ENCODE peak calls at places on chromosomes 5 and 9, in seven cellular contexts. Y is effector memory CD4-positive, alpha-beta T cell; U is small intestine; N is mucosa of descending colon; M is fibroblast of pulmonary artery; D is fibroblast of mammary gland; R is cardiac fibroblast. F is an unnamed sample.

GRCh38 chr5:2282034-2282690 is 399.4 kb upstream of the IRX4 start:
- DNase-seq in Y (no peak), N (no peak), M (no peak), U (no peak), D (no peak), R (no peak), F (no peak)

GRCh38 chr9:78595200-78595945 is 298.4 kb downstream of the PSAT1 start:
- DNase-seq in M (no peak), Y (no peak), R (no peak), N (no peak), D (no peak), U (no peak), F (no peak)

GRCh38 chr5:5303242-5303641 is 119.2 kb upstream of the ICE1 start:
- DNase-seq in R (no peak), M (no peak), Y (no peak), N (no peak), D (no peak), U (no peak), F (no peak)

GRCh38 chr9:83106272-83106671 is 43.3 kb upstream of the RASEF start:
- DNase-seq in N (no peak), Y (no peak), M (no peak), D (no peak), R (no peak), U (no peak), F (no peak)

GRCh38 chr5:80254767-80255424 is 952 bp downstream of the SERINC5 start:
- DNase-seq in M (peak; percentile 24), R (peak; percentile 25), Y (no peak), N (peak; percentile 46), D (peak; percentile 31), U (peak; percentile 45), F (no peak)

GRCh38 chr9:112831281-112831851 is 59.3 kb downstream of the SLC46A2 start:
- DNase-seq in R (peak; percentile 66), N (peak; percentile 81), M (peak; percentile 35), U (peak; percentile 27), Y (no peak), D (no peak), F (peak; percentile 90)

GRCh38 chr9:14277202-14277601 is 36.7 kb downstream of the NFIB start:
- DNase-seq in U (no peak), Y (no peak), R (peak; percentile 88), N (no peak), D (peak; percentile 82), M (peak; percentile 88), F (no peak)

GRCh38 chr9:3887121-3887797 is 361.5 kb upstream of the RFX3 start:
- DNase-seq in U (no peak), N (no peak), M (no peak), R (no peak), D (no peak), Y (no peak), F (no peak)

GRCh38 chr5:108727154-108727638 is 20.5 kb upstream of the FER start:
- DNase-seq in D (peak; percentile 48), R (peak; percentile 36), N (peak; percentile 67), Y (no peak), U (peak; percentile 55), M (peak; percentile 25), F (no peak)

GRCh38 chr5:17012289-17012688 is 76.2 kb upstream of the MYO10 start:
- DNase-seq in U (no peak), Y (no peak), N (no peak), R (no peak), D (peak; percentile 75), M (peak; percentile 42), F (peak; percentile 14)

GRCh38 chr5:96031811-96032261 is 70.2 kb upstream of the ELL2 start:
- DNase-seq in R (no peak), M (peak; percentile 34), D (peak; percentile 85), N (no peak), Y (no peak), U (no peak), F (no peak)

GRCh38 chr5:96035796-96036195 is 74.1 kb upstream of the ELL2 start:
- DNase-seq in U (no peak), Y (no peak), N (no peak), D (no peak), R (no peak), M (no peak), F (no peak)

GRCh38 chr5:96033116-96033515 is 71.5 kb upstream of the ELL2 start:
- DNase-seq in U (no peak), M (no peak), R (no peak), N (no peak), D (no peak), Y (no peak), F (no peak)

GRCh38 chr5:96036301-96036700 is 74.7 kb upstream of the ELL2 start:
- DNase-seq in N (no peak), Y (no peak), D (no peak), M (no peak), U (no peak), R (no peak), F (peak; percentile 56)

GRCh38 chr5:96037128-96037527 is 75.5 kb upstream of the ELL2 start:
- DNase-seq in M (peak; percentile 66), N (no peak), Y (no peak), R (peak; percentile 67), U (no peak), D (peak; percentile 68), F (peak; percentile 19)
- H3K4me3 ChIP-seq in M (no peak overlapping the region), N (no peak overlapping the region), Y (no peak overlapping the region), R (no peak overlapping the region), U (no peak overlapping the region), D (no peak overlapping the region), F (no peak overlapping the region)

GRCh38 chr9:134455537-134455936 is 129.3 kb downstream of the RXRA start:
- DNase-seq in Y (no peak), D (no peak), M (no peak), N (no peak), R (no peak), U (no peak), F (no peak)
- H3K4me3 ChIP-seq in Y (peak overlapping the region; percentile 55), D (no peak overlapping the region), M (no peak overlapping the region), N (no peak overlapping the region), R (no peak overlapping the region), U (no peak overlapping the region), F (no peak overlapping the region)

GRCh38 chr9:129138144-129138462 is 26.9 kb downstream of the PTPA start:
- DNase-seq in M (no peak), R (no peak), Y (no peak), D (no peak), U (no peak), N (no peak), F (no peak)

GRCh38 chr9:129138476-129139232 is 27.4 kb downstream of the PTPA start:
- DNase-seq in M (peak; percentile 60), R (peak; percentile 89), N (no peak), U (no peak), D (peak; percentile 78), Y (no peak), F (no peak)

GRCh38 chr9:129139993-129140396 is 28.8 kb downstream of the PTPA start:
- DNase-seq in R (peak; percentile 100), U (peak; percentile 91), N (peak; percentile 89), D (peak; percentile 100), M (peak; percentile 100), Y (peak; percentile 72), F (peak; percentile 83)

GRCh38 chr9:129140397-129141065 is 29.3 kb downstream of the PTPA start:
- DNase-seq in M (peak; percentile 57), Y (no peak), D (peak; percentile 58), R (peak; percentile 70), U (peak; percentile 45), N (peak; percentile 63), F (no peak)

DNA sequence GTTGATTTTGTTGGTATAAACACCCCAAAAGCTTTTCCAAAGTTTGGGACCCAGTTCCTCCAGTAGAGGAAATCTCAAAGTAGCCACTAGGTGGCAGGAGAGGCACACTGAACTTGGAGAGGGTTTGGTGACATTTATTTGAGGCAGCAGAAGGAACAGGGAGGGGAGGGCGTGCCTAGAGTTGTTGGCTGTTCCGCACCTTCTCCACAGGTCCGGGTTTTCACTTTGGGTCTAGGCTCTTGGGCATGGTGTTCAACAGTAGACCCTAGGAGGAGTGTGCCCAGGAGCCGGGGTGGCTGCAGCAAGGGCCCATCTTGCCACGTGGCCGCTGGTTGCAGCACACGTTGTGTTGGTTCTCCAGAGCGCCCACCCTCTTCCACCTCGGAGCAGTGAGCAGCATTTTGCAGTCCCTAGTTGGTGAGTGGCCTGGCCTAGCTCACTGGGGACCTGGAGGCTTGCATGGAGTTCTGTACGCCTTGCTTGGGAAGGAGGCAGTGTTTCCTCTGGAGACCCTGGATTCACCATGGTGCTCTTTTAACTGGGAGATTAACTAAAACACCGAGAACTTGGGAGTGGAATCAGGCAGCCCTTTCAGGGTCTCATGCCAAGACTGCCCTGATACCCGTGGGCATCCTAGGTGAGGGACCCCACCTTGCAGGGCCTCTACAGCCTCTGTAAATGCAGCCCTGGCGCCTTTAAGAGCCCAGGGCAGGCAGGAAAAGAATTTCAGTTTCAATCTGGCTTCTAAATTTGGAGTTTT is 28.2 kb downstream of the PTPA start:
- DNase-seq in Y (peak; percentile 56), D (peak; percentile 91), M (peak; percentile 91), N (peak; percentile 93), U (peak; percentile 88), R (peak; percentile 94), F (peak; percentile 72)
- H3K4me3 ChIP-seq in Y (peak overlapping the region; percentile 71), D (peak overlapping the region; percentile 50), M (peak overlapping the region; percentile 41), N (no peak overlapping the region), U (peak overlapping the region; percentile 40), R (peak overlapping the region; percentile 37), F (peak overlapping the region; percentile 87)

GRCh38 chr9:94166237-94167054 is 82.2 kb downstream of the PTPDC1 start:
- DNase-seq in R (peak; percentile 100), N (peak; percentile 99), U (peak; percentile 99), Y (peak; percentile 91), D (peak; percentile 99), M (peak; percentile 100), F (peak; percentile 97)
- H3K4me3 ChIP-seq in R (peak overlapping the region; percentile 74), N (peak overlapping the region; percentile 87), U (peak overlapping the region; percentile 90), Y (peak overlapping the region; percentile 78), D (peak overlapping the region; percentile 64), M (peak overlapping the region; percentile 82), F (peak overlapping the region; percentile 77)

GRCh38 chr9:70392850-70393249 is 21.6 kb downstream of the KLF9 start:
- DNase-seq in N (peak; percentile 46), M (no peak), Y (no peak), U (no peak), D (no peak), R (no peak), F (no peak)

GRCh38 chr9:70389642-70390266 is 24.7 kb downstream of the KLF9 start:
- DNase-seq in Y (no peak), D (peak; percentile 55), N (no peak), M (peak; percentile 67), R (peak; percentile 55), U (no peak), F (no peak)

GRCh38 chr9:70389188-70389587 is 25.3 kb downstream of the KLF9 start:
- DNase-seq in N (no peak), D (no peak), M (no peak), Y (no peak), R (no peak), U (no peak), F (no peak)

GRCh38 chr9:70390922-70391321 is 23.5 kb downstream of the KLF9 start:
- DNase-seq in N (no peak), U (no peak), M (peak; percentile 56), Y (no peak), R (peak; percentile 51), D (peak; percentile 57), F (no peak)

DNA sequence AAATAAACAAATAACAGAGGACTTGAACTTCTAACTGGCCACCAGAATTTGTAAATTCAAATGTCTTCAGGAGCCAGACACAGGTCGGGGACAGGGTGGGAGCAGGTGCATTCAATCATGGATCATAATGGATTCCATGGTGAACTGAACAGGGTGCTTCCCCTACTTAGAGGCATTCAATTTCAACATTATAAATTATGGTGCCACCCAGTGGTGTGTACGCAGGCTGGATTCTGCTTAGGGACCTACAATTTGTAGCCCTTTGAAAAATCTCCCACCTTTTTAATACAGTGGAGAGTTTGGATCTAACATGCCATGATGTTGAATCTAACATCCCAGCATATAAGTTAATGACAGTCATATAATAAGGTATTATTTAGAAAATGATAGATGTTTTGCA is 22.3 kb downstream of the KLF9 start:
- DNase-seq in N (peak; percentile 23), D (no peak), Y (no peak), M (no peak), U (no peak), R (no peak), F (no peak)
- H3K4me3 ChIP-seq in N (no peak overlapping the region), D (no peak overlapping the region), Y (no peak overlapping the region), M (no peak overlapping the region), U (no peak overlapping the region), R (no peak overlapping the region), F (no peak overlapping the region)

F was measured in LNCaP clone FGC.